ENCODE peak calls at places on chromosomes 7 and 10, in nine cellular contexts. I is RWPE1, V is right lobe of liver, A is fibroblast of lung, O is GM23338, N is WTC11, J is SK-N-SH, M is OCI-LY7, P is colonic mucosa. H is an unnamed sample.

GRCh38 chr7:51354434-51354833 is 37.8 kb upstream of the COBL start:
- DNase-seq in V (no peak), I (no peak), A (no peak), P (no peak), O (no peak), M (no peak), N (no peak), J (no peak), H (no peak)

GRCh38 chr10:17528296-17528862 is 74.0 kb upstream of the ST8SIA6 start:
- DNase-seq in J (no peak), I (no peak), V (no peak), M (no peak), A (no peak), O (no peak), P (no peak), N (no peak), H (no peak)

GRCh38 chr7:81710751-81711150 is 59.1 kb downstream of the HGF start:
- DNase-seq in V (no peak), M (no peak), I (no peak), N (no peak), A (no peak), O (no peak), J (no peak), P (no peak), H (no peak)

GRCh38 chr10:94314913-94315545 is 47.7 kb downstream of the NOC3L start:
- DNase-seq in A (peak), I (no peak), M (no peak), O (peak), P (no peak), J (peak), V (no peak), N (no peak), H (no peak)

GRCh38 chr10:68870545-68871104 is 30.5 kb upstream of the DDX50 start:
- DNase-seq in I (no peak), O (no peak), N (no peak), J (no peak), P (no peak), A (no peak), V (no peak), M (no peak), H (no peak)

GRCh38 chr7:22849662-22850061 is 27.0 kb upstream of the TOMM7 start:
- DNase-seq in V (no peak), P (no peak), N (no peak), M (no peak), I (no peak), A (no peak), J (no peak), O (no peak), H (no peak)

GRCh38 chr7:81186691-81187090 is 267.8 kb upstream of the SEMA3C start:
- DNase-seq in M (no peak), V (no peak), J (no peak), A (peak), P (no peak), N (no peak), I (no peak), O (no peak), H (no peak)

GRCh38 chr7:159075563-159076238 is 69.0 kb downstream of the VIPR2 start:
- DNase-seq in A (no peak), J (no peak), O (no peak), I (no peak), V (peak), N (no peak), M (no peak), P (peak), H (no peak)

GRCh38 chr10:110512461-110513187 is 14.9 kb downstream of the DUSP5 start:
- DNase-seq in V (no peak), M (no peak), P (no peak), I (peak), N (no peak), A (peak), J (no peak), O (no peak), H (peak)

GRCh38 chr10:68074775-68075549 is at the start of gene HERC4:
- DNase-seq in A (peak), O (peak), I (peak), V (peak), J (peak), N (peak), M (peak), P (peak), H (peak)

GRCh38 chr10:99681553-99681952 is 22.2 kb downstream of the ENTPD7 start:
- DNase-seq in P (no peak), A (peak), I (peak), N (no peak), V (no peak), J (no peak), O (no peak), M (no peak), H (no peak)

GRCh38 chr7:110308791-110309190 is 782.1 kb upstream of the LRRN3 start:
- DNase-seq in O (no peak), P (no peak), A (no peak), V (no peak), N (no peak), M (no peak), I (no peak), J (no peak), H (no peak)

GRCh38 chr10:111116762-111117445 is 40.1 kb downstream of the ADRA2A start:
- DNase-seq in I (no peak), A (no peak), M (no peak), P (peak), N (no peak), V (no peak), O (no peak), J (no peak), H (no peak)

GRCh38 chr10:8975535-8975934 is 921.0 kb downstream of the GATA3 start:
- DNase-seq in I (peak), N (no peak), V (no peak), M (no peak), P (no peak), O (peak), J (no peak), A (no peak), H (no peak)

GRCh38 chr10:21904930-21905329 is 98.6 kb downstream of the DNAJC1 start:
- DNase-seq in A (no peak), N (no peak), I (no peak), J (no peak), M (no peak), P (no peak), V (no peak), O (no peak), H (no peak)

GRCh38 chr10:69211104-69211503 is 9.0 kb upstream of the HKDC1 start:
- DNase-seq in P (no peak), N (no peak), J (no peak), I (no peak), V (no peak), O (no peak), A (no peak), M (no peak), H (no peak)

GRCh38 chr7:43592321-43592720 is 9.4 kb downstream of the STK17A start:
- DNase-seq in N (no peak), J (no peak), A (no peak), V (no peak), P (no peak), O (no peak), M (no peak), I (no peak), H (no peak)

GRCh38 chr10:23512355-23513058 is 73.6 kb downstream of the OTUD1 start:
- DNase-seq in A (peak), I (peak), O (no peak), M (no peak), P (no peak), N (no peak), J (no peak), V (no peak), H (no peak)

GRCh38 chr10:35925511-35925910 is 283.4 kb upstream of the FZD8 start:
- DNase-seq in P (no peak), N (no peak), M (no peak), V (no peak), J (no peak), A (no peak), I (no peak), O (peak), H (no peak)

GRCh38 chr10:111560042-111560441 is 483.2 kb downstream of the ADRA2A start:
- DNase-seq in M (no peak), A (no peak), I (no peak), V (no peak), N (no peak), P (no peak), O (no peak), J (no peak), H (no peak)

GRCh38 chr7:69476416-69476815 is 121.9 kb upstream of the AUTS2 start:
- DNase-seq in I (no peak), P (no peak), M (no peak), J (no peak), O (no peak), N (no peak), V (no peak), A (no peak), H (no peak)

GRCh38 chr10:131141645-131142445 is 169.7 kb downstream of the TCERG1L start:
- DNase-seq in P (no peak), I (no peak), N (no peak), A (no peak), V (no peak), M (no peak), O (no peak), J (no peak), H (no peak)

GRCh38 chr7:1839701-1840100 is 169.6 kb downstream of the ELFN1 start:
- DNase-seq in A (no peak), O (no peak), V (peak), J (peak), N (peak), M (no peak), I (no peak), P (no peak), H (no peak)

GRCh38 chr7:70886547-70886946 is 245.4 kb upstream of the GALNT17 start:
- DNase-seq in N (no peak), M (no peak), V (no peak), I (no peak), P (no peak), J (no peak), A (no peak), O (peak), H (no peak)

GRCh38 chr7:70884446-70884764 is 247.5 kb upstream of the GALNT17 start:
- DNase-seq in M (no peak), N (no peak), I (no peak), V (no peak), P (no peak), J (no peak), A (no peak), O (peak), H (no peak)

GRCh38 chr7:70884809-70885208 is 247.1 kb upstream of the GALNT17 start:
- DNase-seq in N (no peak), V (no peak), A (no peak), M (no peak), J (no peak), O (no peak), I (no peak), P (no peak), H (no peak)

GRCh38 chr7:70881470-70881869 is 250.5 kb upstream of the GALNT17 start:
- DNase-seq in M (no peak), I (no peak), P (no peak), N (no peak), A (no peak), J (peak), O (no peak), V (no peak), H (no peak)

DNA sequence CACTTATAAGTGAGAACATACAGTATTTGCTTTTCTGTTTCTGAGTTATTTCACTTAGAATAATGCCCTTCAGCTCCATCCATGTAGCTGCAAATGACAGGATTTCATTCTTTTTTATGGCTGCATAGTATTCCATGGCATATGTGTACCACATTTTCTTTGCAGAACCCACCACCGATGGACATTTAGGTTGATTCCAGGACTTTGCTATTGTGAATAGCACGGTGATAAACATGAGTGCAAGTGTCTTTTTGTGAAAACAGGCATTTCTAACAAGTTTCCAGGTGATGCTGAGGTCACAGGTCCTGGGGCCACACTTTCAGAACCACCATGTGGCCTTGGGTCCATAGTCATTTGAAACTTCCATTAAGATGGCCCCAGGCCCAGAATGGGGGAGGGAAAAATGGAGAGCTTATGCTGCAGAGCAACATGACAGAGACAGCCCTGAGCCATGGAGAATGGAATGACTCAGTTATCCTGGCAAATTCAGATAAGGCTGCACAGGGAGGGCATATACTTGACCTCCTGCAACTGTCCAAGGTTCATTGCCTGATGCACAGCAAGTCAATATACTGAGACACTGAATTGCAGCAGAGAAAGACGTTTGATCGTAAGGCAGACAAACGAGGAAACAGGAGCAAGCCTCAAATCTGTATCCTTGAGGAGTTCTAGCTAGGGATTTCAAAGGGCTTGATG is 248.0 kb upstream of the GALNT17 start:
- DNase-seq in J (no peak), I (no peak), A (no peak), V (no peak), N (no peak), O (no peak), M (no peak), P (no peak), H (no peak)
- TF ChIP-seq CTCF in J (no peak), I (no peak), A (no peak), V (no peak), N (no peak), O (no peak), M (no peak), P (no peak), H (no peak)

GRCh38 chr10:3452683-3453388 is 280.3 kb upstream of the PITRM1 start:
- DNase-seq in P (peak), I (peak), O (no peak), M (no peak), V (no peak), A (peak), J (no peak), N (no peak), H (no peak)

GRCh38 chr10:3451516-3452185 is 279.1 kb upstream of the PITRM1 start:
- DNase-seq in N (no peak), O (no peak), A (no peak), V (no peak), M (no peak), J (no peak), I (no peak), P (no peak), H (no peak)

GRCh38 chr10:3455385-3456334 is 283.1 kb upstream of the PITRM1 start:
- DNase-seq in I (no peak), M (no peak), O (no peak), A (no peak), V (no peak), N (no peak), J (no peak), P (peak), H (no peak)

GRCh38 chr10:3452234-3452633 is 279.7 kb upstream of the PITRM1 start:
- DNase-seq in M (no peak), P (peak), O (peak), J (no peak), N (no peak), I (peak), A (peak), V (no peak), H (no peak)
- TF ChIP-seq CTCF in M (peak), P (no peak), O (no peak), J (peak), N (no peak), I (no peak), A (peak), V (peak), H (no peak)

DNA sequence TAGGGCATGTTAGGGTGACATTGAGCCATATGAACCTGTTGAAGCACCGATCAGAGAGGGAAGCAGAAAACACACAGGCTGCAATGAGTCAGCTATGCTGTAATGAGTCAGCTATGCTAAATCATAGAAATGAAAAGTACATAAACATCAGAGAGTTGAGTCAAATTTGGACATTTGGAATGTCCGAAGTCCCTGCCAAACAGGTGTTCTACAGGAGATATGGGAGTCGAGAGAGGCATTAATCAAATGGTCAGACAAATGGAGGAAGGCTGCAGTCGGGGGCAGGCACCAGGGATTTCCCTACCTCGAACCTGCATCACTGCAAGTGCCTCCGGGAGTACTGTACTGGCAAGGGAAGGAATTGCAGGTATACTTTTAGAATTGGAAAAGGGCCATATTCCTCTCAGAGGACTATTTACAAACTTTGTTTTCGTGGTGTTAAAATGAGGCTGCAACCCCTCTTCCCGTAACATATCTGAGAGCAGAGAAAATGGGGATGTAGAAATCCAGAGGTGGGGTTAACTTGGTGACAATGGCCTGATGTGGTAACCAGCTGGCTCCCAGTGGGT is 8.8 kb upstream of the ZC3HAV1 start:
- DNase-seq in V (no peak), N (no peak), J (no peak), P (no peak), A (peak), O (peak), M (no peak), I (peak), H (no peak)
- TF ChIP-seq CTCF in V (no peak), N (no peak), J (no peak), P (no peak), A (no peak), O (no peak), M (no peak), I (no peak), H (no peak)

GRCh38 chr7:140389445-140389844 is 8.9 kb downstream of the SLC37A3 start:
- DNase-seq in V (no peak), P (no peak), A (no peak), J (no peak), O (no peak), I (no peak), N (no peak), M (no peak), H (no peak)

GRCh38 chr7:140391634-140392033 is 6.7 kb downstream of the SLC37A3 start:
- DNase-seq in M (no peak), V (no peak), O (no peak), N (no peak), I (no peak), J (no peak), P (no peak), A (no peak), H (no peak)

GRCh38 chr7:140393756-140394306 is 4.5 kb downstream of the SLC37A3 start:
- DNase-seq in O (no peak), P (no peak), V (no peak), M (no peak), I (no peak), J (no peak), A (no peak), N (no peak), H (no peak)

GRCh38 chr7:140390034-140390433 is 8.3 kb downstream of the SLC37A3 start:
- DNase-seq in V (no peak), J (no peak), P (no peak), A (no peak), I (no peak), M (no peak), N (no peak), O (no peak), H (no peak)

GRCh38 chr7:140390466-140391190 is 7.7 kb downstream of the SLC37A3 start:
- DNase-seq in N (no peak), P (no peak), I (no peak), J (no peak), V (no peak), M (peak), O (peak), A (peak), H (no peak)
- TF ChIP-seq CTCF in N (no peak), P (no peak), I (no peak), J (no peak), V (no peak), M (no peak), O (no peak), A (no peak), H (no peak)

DNA sequence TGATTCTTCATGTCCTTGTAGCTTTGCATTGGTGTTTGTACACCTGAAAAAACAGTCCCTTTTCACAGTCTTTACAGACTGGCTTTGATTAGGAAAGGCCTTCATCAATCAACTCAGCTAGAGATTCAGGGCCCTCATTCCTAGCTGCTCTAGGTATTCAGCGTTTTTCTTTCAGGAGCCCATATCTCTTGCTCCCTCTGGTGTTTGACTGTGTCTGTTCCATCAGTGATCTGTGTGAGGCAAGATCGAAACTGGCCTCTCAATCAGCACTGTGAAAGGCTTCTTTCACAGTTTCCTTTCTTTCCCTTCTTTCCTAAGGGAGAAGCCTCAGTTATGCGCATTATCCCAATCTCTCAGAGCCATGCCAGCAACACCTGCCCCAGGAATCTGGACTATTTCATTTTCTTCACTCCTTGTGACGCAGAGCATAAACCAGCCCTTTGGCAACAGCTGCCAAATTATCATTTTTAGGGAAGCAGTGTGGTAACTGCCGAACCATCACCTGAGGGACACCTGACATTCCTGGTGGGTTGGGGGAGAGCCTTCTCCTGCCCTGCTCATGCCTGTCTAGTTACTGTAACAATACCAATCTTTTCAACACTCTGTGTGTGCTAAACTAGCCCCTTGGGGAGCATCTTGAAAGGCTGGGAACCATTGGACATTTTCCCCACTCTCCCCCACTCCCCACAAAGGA is 75.7 kb upstream of the CCDC71L start:
- DNase-seq in P (peak), J (peak), V (peak), N (peak), M (peak), I (peak), A (peak), O (peak), H (no peak)
- TF ChIP-seq CTCF in P (peak), J (peak), V (peak), N (peak), M (peak), I (peak), A (peak), O (peak), H (no peak)

GRCh38 chr10:16520900-16521299 is 779 bp downstream of the C1QL3 start:
- DNase-seq in N (peak), P (no peak), M (no peak), V (no peak), J (peak), I (no peak), O (peak), A (peak), H (no peak)
- TF ChIP-seq CTCF in N (no peak), P (no peak), M (no peak), V (no peak), J (peak), I (no peak), O (peak), A (peak), H (no peak)

GRCh38 chr10:114482915-114483314 is 78.6 kb upstream of the AFAP1L2 start:
- DNase-seq in M (no peak), V (no peak), A (no peak), O (no peak), I (no peak), P (no peak), N (no peak), J (no peak), H (no peak)
- TF ChIP-seq CTCF in M (no peak), V (no peak), A (no peak), O (no peak), I (no peak), P (no peak), N (no peak), J (no peak), H (no peak)